ENCODE peak calls at places on chromosome 5, in six cellular contexts. U is IMR-90, H is mammary epithelial cell, B is HepG2, I is hepatocyte, G is H9. S is an unnamed sample.

GRCh38 chr5:59798862-59799667 is 94.5 kb downstream of the PDE4D start:
- DNase-seq in B (no peak), G (no peak), U (no peak), H (peak), I (peak), S (no peak)

GRCh38 chr5:59829922-59830321 is 63.6 kb downstream of the PDE4D start:
- DNase-seq in U (no peak), I (no peak), B (no peak), H (no peak), G (no peak), S (no peak)

GRCh38 chr5:93512799-93513198 is 68.2 kb downstream of the NR2F1-AS1 start:
- DNase-seq in H (peak), U (peak), I (no peak), G (no peak), B (no peak), S (no peak)

GRCh38 chr5:78908173-78908901 is 76.8 kb downstream of the ARSB start:
- DNase-seq in I (peak), G (peak), H (no peak), U (peak), B (no peak), S (no peak)

GRCh38 chr5:109921735-109922395 is 232.1 kb downstream of the MAN2A1 start:
- DNase-seq in B (no peak), H (no peak), I (no peak), U (no peak), G (no peak), S (no peak)

GRCh38 chr5:147245381-147246055 is 10.7 kb downstream of the STK32A start:
- DNase-seq in H (no peak), G (no peak), I (no peak), U (no peak), B (no peak), S (no peak)

GRCh38 chr5:77970891-77971290 is 194.8 kb upstream of the TBCA start:
- DNase-seq in U (no peak), G (no peak), H (no peak), I (no peak), B (no peak), S (no peak)

GRCh38 chr5:45578270-45578669 is 117.9 kb downstream of the HCN1 start:
- DNase-seq in I (peak), U (no peak), B (no peak), G (no peak), H (no peak), S (no peak)

GRCh38 chr5:56522972-56523371 is 289.8 kb upstream of the ANKRD55 start:
- DNase-seq in G (no peak), I (no peak), B (no peak), H (no peak), U (peak), S (no peak)

GRCh38 chr5:149605354-149605997 is 24.2 kb downstream of the ARHGEF37 start:
- DNase-seq in G (no peak), H (peak), I (no peak), B (no peak), U (no peak), S (no peak)

GRCh38 chr5:115151208-115151805 is 18.4 kb downstream of the TRIM36 start:
- DNase-seq in H (no peak), U (no peak), B (no peak), I (no peak), G (no peak), S (no peak)

GRCh38 chr5:18270635-18271338 is 636.5 kb downstream of the TAF11L14 start:
- DNase-seq in H (peak), U (no peak), I (no peak), B (no peak), G (no peak), S (no peak)

GRCh38 chr5:56155992-56156584 is 77.0 kb downstream of the ANKRD55 start:
- DNase-seq in G (no peak), I (no peak), U (no peak), H (no peak), B (no peak), S (no peak)

GRCh38 chr5:153782589-153783238 is 256.0 kb downstream of the FAM114A2 start:
- DNase-seq in U (peak), H (no peak), I (peak), B (no peak), G (peak), S (no peak)

GRCh38 chr5:149221326-149221725 is 50.3 kb upstream of the AFAP1L1 start:
- DNase-seq in G (no peak), U (peak), H (no peak), I (no peak), B (peak), S (no peak)

GRCh38 chr5:83509535-83509934 is 38.0 kb downstream of the VCAN start:
- DNase-seq in H (peak), U (peak), I (peak), B (no peak), G (no peak), S (no peak)

GRCh38 chr5:91255396-91256141 is 127.5 kb downstream of the ARRDC3 start:
- DNase-seq in I (no peak), U (no peak), G (no peak), B (no peak), H (no peak), S (no peak)

GRCh38 chr5:120464627-120465280 is 654 bp downstream of the PRR16 start:
- DNase-seq in H (peak), I (peak), B (no peak), G (peak), U (peak), S (no peak)

GRCh38 chr5:54637654-54638053 is 120.1 kb downstream of the SNX18 start:
- DNase-seq in B (no peak), H (peak), U (peak), G (no peak), I (no peak), S (no peak)

GRCh38 chr5:55141945-55142690 is 17.9 kb upstream of the GPX8 start:
- DNase-seq in B (no peak), G (no peak), U (no peak), I (no peak), H (no peak), S (no peak)

GRCh38 chr5:125194901-125195300 is 448.5 kb upstream of the ZNF608 start:
- DNase-seq in B (no peak), H (no peak), G (no peak), U (no peak), I (no peak), S (no peak)

GRCh38 chr5:107968998-107969397 is 298.3 kb upstream of the EFNA5 start:
- DNase-seq in U (peak), H (peak), I (no peak), G (no peak), B (no peak), S (no peak)

GRCh38 chr5:14231888-14232287 is 88.7 kb downstream of the TRIO start:
- DNase-seq in U (no peak), I (no peak), H (no peak), B (no peak), G (no peak), S (no peak)

GRCh38 chr5:56145106-56145505 is 88.0 kb downstream of the ANKRD55 start:
- DNase-seq in I (peak), H (peak), B (no peak), U (no peak), G (no peak), S (no peak)

GRCh38 chr5:171275822-171276544 is 33.1 kb upstream of the TLX3 start:
- DNase-seq in H (no peak), U (no peak), I (no peak), G (no peak), B (no peak), S (no peak)

GRCh38 chr5:134552301-134552700 is 26.8 kb downstream of the JADE2 start:
- DNase-seq in H (peak), U (peak), G (no peak), B (no peak), I (no peak), S (no peak)

GRCh38 chr5:175230299-175230698 is 213.7 kb downstream of the DRD1 start:
- DNase-seq in I (no peak), B (no peak), U (no peak), H (no peak), G (no peak), S (no peak)

GRCh38 chr5:14039576-14039975 is 95.1 kb upstream of the DNAH5 start:
- DNase-seq in U (peak), H (peak), G (no peak), B (no peak), I (no peak), S (no peak)

GRCh38 chr5:179765400-179765799 is 28.4 kb upstream of the LTC4S start:
- DNase-seq in I (peak), G (no peak), H (peak), U (peak), B (no peak), S (no peak)

GRCh38 chr5:26121343-26121742 is 917.0 kb downstream of the CDH9 start:
- DNase-seq in G (peak), H (no peak), U (no peak), B (peak), I (peak), S (no peak)

GRCh38 chr5:76757049-76757448 is 41.1 kb downstream of the F2R start:
- DNase-seq in B (no peak), U (no peak), G (no peak), H (no peak), I (no peak), S (no peak)

GRCh38 chr5:143913008-143913752 is 101.2 kb downstream of the HMHB1 start:
- DNase-seq in G (no peak), H (peak), U (peak), I (no peak), B (peak), S (no peak)

DNA sequence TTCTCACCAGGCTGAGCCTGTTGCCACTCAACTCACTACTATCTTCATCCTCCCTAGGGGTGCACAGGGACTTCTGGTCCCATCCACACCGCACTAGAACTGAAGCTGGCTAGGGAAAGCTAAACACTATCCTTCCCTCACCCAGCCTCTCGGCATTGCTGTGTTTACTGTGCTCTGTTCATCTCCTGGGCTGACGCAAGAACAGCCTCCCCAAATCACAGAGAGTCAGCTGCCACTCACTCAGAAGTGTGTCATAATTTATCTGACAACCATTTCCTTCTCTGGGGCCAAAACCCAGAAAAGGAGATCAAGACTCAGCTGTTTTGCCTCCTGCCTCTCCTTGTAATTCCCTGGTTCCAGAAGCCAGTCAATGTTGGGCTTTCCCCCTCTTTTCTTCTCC is 92.8 kb downstream of the ARHGEF28 start:
- DNase-seq in I (no peak), H (no peak), G (no peak), B (no peak), U (no peak), S (no peak)
- H2AFZ ChIP-seq in I (no peak), H (no peak), G (no peak), B (no peak), U (no peak), S (no peak)

DNA sequence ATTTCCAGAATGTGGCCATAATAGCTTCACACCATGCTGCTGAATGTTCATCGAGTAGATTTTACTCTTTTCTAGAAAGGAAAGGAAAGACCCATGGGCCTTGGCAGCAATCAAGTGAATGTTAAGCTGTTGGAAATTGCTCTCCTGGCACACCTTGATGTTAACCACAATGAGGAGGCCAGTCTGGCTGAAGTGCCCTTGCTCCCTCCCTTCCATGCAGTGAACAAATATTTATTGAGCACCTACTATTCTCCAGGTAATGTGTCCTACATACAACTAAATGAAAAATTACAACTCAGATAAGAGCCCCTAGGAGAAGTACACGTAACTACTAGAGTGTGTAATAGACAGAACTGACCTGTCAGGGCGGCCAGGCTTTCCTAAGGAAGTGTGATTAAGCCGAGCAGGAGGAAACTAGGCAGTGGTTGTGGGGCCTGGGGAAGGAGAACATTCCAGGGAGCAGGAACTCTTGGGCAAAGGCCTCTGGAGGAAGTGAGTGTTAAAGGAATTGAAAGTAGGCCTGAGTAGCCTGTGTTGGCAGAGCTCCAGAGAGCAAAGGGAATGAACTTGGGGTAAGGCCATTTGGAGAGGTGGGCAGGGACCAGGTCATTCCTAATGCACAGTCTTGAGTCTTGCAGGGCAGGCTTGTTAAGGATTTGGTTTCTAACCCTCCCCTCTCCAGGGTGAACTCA is 9.2 kb upstream of the ZSWIM6 start:
- DNase-seq in G (no peak), H (no peak), I (peak), B (no peak), U (peak), S (no peak)
- H2AFZ ChIP-seq in G (no peak), H (no peak), I (no peak), B (no peak), U (peak), S (no peak)

DNA sequence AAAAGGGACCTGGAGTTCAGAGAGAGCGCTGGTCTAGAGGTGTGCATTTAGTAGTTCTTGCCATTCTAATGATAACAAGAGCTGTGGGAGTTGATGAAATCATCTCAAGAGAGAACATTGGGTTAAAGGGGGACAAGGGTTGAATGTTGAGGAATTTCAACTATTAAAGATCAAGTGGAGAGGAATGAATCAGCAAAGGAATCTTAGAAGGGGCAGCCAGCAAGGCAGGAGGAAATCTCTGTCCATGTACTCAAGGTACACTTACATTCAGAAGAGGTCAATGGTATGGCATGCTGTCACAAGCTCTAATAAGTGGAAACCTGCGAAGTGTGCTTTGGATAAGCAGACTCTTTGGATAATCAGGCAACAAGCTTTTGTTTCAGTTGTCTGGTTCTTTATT is 320.4 kb upstream of the CD180 start:
- DNase-seq in U (no peak), B (no peak), H (peak), G (no peak), I (no peak), S (no peak)
- H2AFZ ChIP-seq in U (no peak), B (no peak), H (peak), G (no peak), I (no peak), S (no peak)

DNA sequence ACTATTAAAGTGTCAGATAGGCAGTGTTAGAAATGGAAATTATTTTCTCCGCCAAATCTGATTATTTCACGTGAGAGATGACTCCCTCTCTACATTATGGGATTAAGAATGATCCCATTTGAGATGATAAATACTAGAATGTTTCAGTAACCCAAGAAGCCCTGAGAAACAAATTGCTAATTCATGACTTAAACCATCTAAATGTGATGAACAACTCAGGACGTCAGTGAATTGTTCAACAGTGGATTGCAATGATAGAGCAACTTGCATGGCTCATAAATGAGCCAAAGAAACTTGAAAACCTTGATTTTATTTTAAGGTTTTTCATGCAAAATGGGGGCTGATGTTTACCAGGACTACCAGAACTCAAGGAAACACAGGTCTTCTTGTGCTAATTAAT is 350.5 kb upstream of the WWC1 start:
- DNase-seq in H (no peak), G (no peak), I (no peak), U (peak), B (no peak), S (no peak)
- H2AFZ ChIP-seq in H (no peak), G (no peak), I (no peak), U (no peak), B (no peak), S (no peak)

DNA sequence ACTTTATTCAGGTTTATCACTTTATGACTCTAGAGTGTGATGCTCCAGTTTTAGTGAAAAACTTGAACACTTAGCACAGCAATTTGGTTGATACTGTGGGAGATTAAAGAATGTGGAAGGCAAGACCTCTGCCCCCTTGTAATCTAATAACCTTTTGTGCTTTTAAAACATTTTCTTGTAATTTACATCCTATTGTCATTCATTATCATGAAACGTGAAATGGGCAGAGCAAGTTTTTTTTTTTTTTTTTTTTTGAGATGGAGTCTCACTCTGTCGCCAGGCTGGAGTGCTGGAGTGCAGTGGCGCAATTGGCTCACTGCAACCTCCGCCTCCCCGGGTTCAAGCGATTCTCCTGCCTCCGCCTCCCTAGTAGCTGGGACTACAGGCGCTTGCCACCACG is 1.8 kb downstream of the PAIP2 start:
- DNase-seq in I (no peak), B (no peak), G (no peak), U (no peak), H (no peak), S (no peak)
- H2AFZ ChIP-seq in I (no peak), B (no peak), G (no peak), U (no peak), H (no peak), S (no peak)

DNA sequence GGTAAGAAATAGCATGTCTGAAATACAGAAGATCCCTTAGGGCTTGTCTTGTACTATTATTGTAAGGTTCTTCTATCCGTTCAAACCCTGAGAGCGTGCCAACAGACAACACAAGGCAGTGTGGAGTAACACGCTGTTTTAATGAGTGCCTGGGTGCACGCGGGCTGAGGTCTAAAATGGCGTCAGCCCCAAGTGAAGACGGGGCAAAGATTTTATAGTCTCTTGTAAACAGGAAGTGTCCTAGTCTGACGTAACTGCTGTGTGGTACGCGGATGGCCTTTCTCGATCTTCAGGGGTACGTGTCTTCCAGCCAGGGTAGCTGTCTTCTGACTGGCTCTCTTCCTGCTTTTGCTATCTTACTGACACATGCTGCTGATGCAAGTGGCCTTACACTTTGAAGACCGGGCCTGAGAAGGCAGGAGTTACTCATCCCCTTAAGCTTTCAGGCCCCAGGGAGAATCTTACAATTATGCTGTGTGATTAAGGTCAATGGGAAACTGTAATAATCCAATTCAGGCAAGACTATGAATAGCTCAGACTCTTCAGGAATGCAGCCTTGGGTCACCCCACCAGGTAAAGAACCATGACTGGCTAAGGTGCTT is 1812.0 kb upstream of the CDH9 start:
- DNase-seq in I (no peak), H (peak), B (no peak), U (no peak), G (no peak), S (no peak)
- H2AFZ ChIP-seq in I (no peak), H (no peak), B (no peak), U (no peak), G (no peak), S (peak)

DNA sequence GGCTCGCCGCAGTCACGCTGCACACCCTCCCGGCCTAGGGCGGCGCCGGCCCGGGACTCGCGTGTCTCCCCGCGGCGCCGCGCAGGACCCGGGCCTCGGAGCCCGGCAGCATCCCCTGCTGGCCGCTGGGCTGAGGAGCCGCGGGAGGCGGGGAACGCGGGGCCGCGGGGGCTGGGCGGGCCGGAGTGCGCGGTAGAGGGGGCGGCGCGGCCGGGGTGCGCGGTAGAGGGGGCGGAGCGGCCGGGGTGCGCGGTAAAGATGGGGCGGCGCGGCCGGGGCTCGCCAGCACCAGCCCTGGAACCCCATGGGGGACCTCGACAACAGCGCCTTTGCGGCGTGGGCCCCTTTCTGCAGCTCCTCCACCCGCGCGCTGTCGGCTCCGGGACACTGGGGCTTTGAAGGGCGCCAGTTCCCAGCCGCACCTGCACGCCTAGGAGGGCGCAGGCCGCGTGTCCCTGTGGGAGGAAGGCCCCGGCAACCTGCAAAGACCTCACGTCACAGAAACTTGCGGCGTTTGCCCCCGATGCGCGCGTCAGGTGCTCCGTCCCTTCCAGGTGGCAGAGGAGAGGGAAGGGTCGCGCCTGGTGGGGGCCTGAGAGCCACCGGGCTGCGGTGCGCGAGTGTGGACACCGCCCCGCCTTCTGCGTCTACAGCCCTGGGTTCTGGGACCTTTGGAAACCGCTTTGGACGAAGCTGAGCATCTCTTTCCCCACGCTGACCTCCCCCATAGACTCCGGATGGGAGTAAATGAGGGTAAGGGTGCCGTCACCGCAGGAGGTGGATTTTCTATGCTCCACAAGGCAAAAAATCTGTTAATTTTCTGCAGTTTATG is 49.6 kb downstream of the NSUN2 start:
- DNase-seq in U (no peak), I (peak), H (no peak), B (no peak), G (peak), S (no peak)
- H2AFZ ChIP-seq in U (peak), I (peak), H (peak), B (no peak), G (no peak), S (peak)

GRCh38 chr5:10539685-10539998 is 24.2 kb upstream of the ANKRD33B start:
- DNase-seq in B (no peak), U (peak), G (no peak), I (no peak), H (no peak), S (no peak)
- H2AFZ ChIP-seq in B (no peak), U (peak), G (no peak), I (no peak), H (no peak), S (no peak)

GRCh38 chr5:132385321-132386105 is 16.0 kb downstream of the SLC22A5 start:
- DNase-seq in U (peak), B (peak), G (no peak), H (peak), I (peak), S (no peak)
- H2AFZ ChIP-seq in U (peak), B (no peak), G (no peak), H (no peak), I (no peak), S (no peak)